ENCODE peak calls at places on chromosomes 11 and 22, in eight cellular contexts. One of them, this sample, is unnamed.

GRCh38 chr22:32465661-32466060 is 1.4 kb upstream of the BPIFC start:
- DNase-seq in glutamatergic neuron: no peak
- DNase-seq in NCI-H1105 treated with DMSO at 0.1 percent for 48 hours: no peak
- DNase-seq in islet precursor cell: peak; percentile 58
- DNase-seq in thoracic aorta: no peak
- DNase-seq in GOT3: no peak
- DNase-seq in HTR-8/SVneo: no peak
- DNase-seq in stimulated activated naive B cell treated with anti-CD40 and anti-IgM and Interleukin-4, amounts not matched to agents 10 μg/mL and 1 μg/mL and 100 μg/mL, for 72 hours: no peak
- DNase-seq in this sample: no peak

GRCh38 chr11:13261600-13262061 is 16.0 kb upstream of the BMAL1 start:
- DNase-seq in glutamatergic neuron: no peak
- DNase-seq in stimulated activated naive B cell treated with anti-CD40 and anti-IgM and Interleukin-4, amounts not matched to agents 10 μg/mL and 1 μg/mL and 100 μg/mL, for 72 hours: no peak
- DNase-seq in NCI-H1105 treated with DMSO at 0.1 percent for 48 hours: no peak
- DNase-seq in thoracic aorta: no peak
- DNase-seq in GOT3: no peak
- DNase-seq in HTR-8/SVneo: peak; percentile 72
- DNase-seq in islet precursor cell: peak; percentile 93
- DNase-seq in this sample: peak; percentile 94

GRCh38 chr22:28395920-28396447 is 283.7 kb downstream of the TTC28 start:
- DNase-seq in islet precursor cell: no peak
- DNase-seq in thoracic aorta: no peak
- DNase-seq in stimulated activated naive B cell treated with anti-CD40 and anti-IgM and Interleukin-4, amounts not matched to agents 10 μg/mL and 1 μg/mL and 100 μg/mL, for 72 hours: no peak
- DNase-seq in glutamatergic neuron: no peak
- DNase-seq in HTR-8/SVneo: no peak
- DNase-seq in NCI-H1105 treated with DMSO at 0.1 percent for 48 hours: no peak
- DNase-seq in GOT3: no peak
- DNase-seq in this sample: no peak

GRCh38 chr11:69484427-69485259 is 3.2 kb downstream of the LINC01488 start:
- DNase-seq in islet precursor cell: no peak
- DNase-seq in glutamatergic neuron: no peak
- DNase-seq in NCI-H1105 treated with DMSO at 0.1 percent for 48 hours: no peak
- DNase-seq in HTR-8/SVneo: no peak
- DNase-seq in GOT3: no peak
- DNase-seq in stimulated activated naive B cell treated with anti-CD40 and anti-IgM and Interleukin-4, amounts not matched to agents 10 μg/mL and 1 μg/mL and 100 μg/mL, for 72 hours: no peak
- DNase-seq in thoracic aorta: no peak
- DNase-seq in this sample: no peak

GRCh38 chr11:40280161-40281054 is 1179.0 kb downstream of the LRRC4C start:
- DNase-seq in islet precursor cell: peak; percentile 78
- DNase-seq in GOT3: no peak
- DNase-seq in thoracic aorta: no peak
- DNase-seq in stimulated activated naive B cell treated with anti-CD40 and anti-IgM and Interleukin-4, amounts not matched to agents 10 μg/mL and 1 μg/mL and 100 μg/mL, for 72 hours: no peak
- DNase-seq in NCI-H1105 treated with DMSO at 0.1 percent for 48 hours: peak; percentile 53
- DNase-seq in HTR-8/SVneo: no peak
- DNase-seq in glutamatergic neuron: no peak
- DNase-seq in this sample: no peak

GRCh38 chr22:49209452-49210195 is 618.0 kb downstream of the BRD1 start:
- DNase-seq in HTR-8/SVneo: no peak
- DNase-seq in NCI-H1105 treated with DMSO at 0.1 percent for 48 hours: peak; percentile 88
- DNase-seq in glutamatergic neuron: no peak
- DNase-seq in GOT3: no peak
- DNase-seq in thoracic aorta: no peak
- DNase-seq in stimulated activated naive B cell treated with anti-CD40 and anti-IgM and Interleukin-4, amounts not matched to agents 10 μg/mL and 1 μg/mL and 100 μg/mL, for 72 hours: no peak
- DNase-seq in islet precursor cell: peak; percentile 23
- DNase-seq in this sample: no peak

GRCh38 chr11:17954395-17955252 is 58.2 kb downstream of the SERGEF start:
- DNase-seq in islet precursor cell: no peak
- DNase-seq in NCI-H1105 treated with DMSO at 0.1 percent for 48 hours: no peak
- DNase-seq in glutamatergic neuron: no peak
- DNase-seq in GOT3: no peak
- DNase-seq in stimulated activated naive B cell treated with anti-CD40 and anti-IgM and Interleukin-4, amounts not matched to agents 10 μg/mL and 1 μg/mL and 100 μg/mL, for 72 hours: no peak
- DNase-seq in thoracic aorta: no peak
- DNase-seq in HTR-8/SVneo: no peak
- DNase-seq in this sample: no peak

GRCh38 chr11:72812968-72813739 is 1.1 kb upstream of the ATG16L2 start:
- DNase-seq in thoracic aorta: no peak
- DNase-seq in islet precursor cell: peak; percentile 84
- DNase-seq in GOT3: peak; percentile 51
- DNase-seq in stimulated activated naive B cell treated with anti-CD40 and anti-IgM and Interleukin-4, amounts not matched to agents 10 μg/mL and 1 μg/mL and 100 μg/mL, for 72 hours: peak; percentile 63
- DNase-seq in NCI-H1105 treated with DMSO at 0.1 percent for 48 hours: peak; percentile 9
- DNase-seq in HTR-8/SVneo: peak; percentile 74
- DNase-seq in glutamatergic neuron: peak; percentile 56
- DNase-seq in this sample: peak; percentile 37

GRCh38 chr11:85772700-85773099 is 38.2 kb downstream of the SYTL2 start:
- DNase-seq in NCI-H1105 treated with DMSO at 0.1 percent for 48 hours: no peak
- DNase-seq in islet precursor cell: no peak
- DNase-seq in glutamatergic neuron: no peak
- DNase-seq in HTR-8/SVneo: no peak
- DNase-seq in stimulated activated naive B cell treated with anti-CD40 and anti-IgM and Interleukin-4, amounts not matched to agents 10 μg/mL and 1 μg/mL and 100 μg/mL, for 72 hours: no peak
- DNase-seq in thoracic aorta: no peak
- DNase-seq in GOT3: no peak
- DNase-seq in this sample: peak; percentile 68

GRCh38 chr22:44085743-44086741 is 61.9 kb downstream of the PARVB start:
- DNase-seq in thoracic aorta: no peak
- DNase-seq in islet precursor cell: no peak
- DNase-seq in HTR-8/SVneo: peak; percentile 53
- DNase-seq in GOT3: no peak
- DNase-seq in glutamatergic neuron: no peak
- DNase-seq in stimulated activated naive B cell treated with anti-CD40 and anti-IgM and Interleukin-4, amounts not matched to agents 10 μg/mL and 1 μg/mL and 100 μg/mL, for 72 hours: no peak
- DNase-seq in NCI-H1105 treated with DMSO at 0.1 percent for 48 hours: peak; percentile 8
- DNase-seq in this sample: no peak

GRCh38 chr11:134678152-134678551 is 266.1 kb upstream of the B3GAT1 start:
- DNase-seq in glutamatergic neuron: no peak
- DNase-seq in islet precursor cell: no peak
- DNase-seq in thoracic aorta: no peak
- DNase-seq in GOT3: no peak
- DNase-seq in NCI-H1105 treated with DMSO at 0.1 percent for 48 hours: no peak
- DNase-seq in HTR-8/SVneo: no peak
- DNase-seq in stimulated activated naive B cell treated with anti-CD40 and anti-IgM and Interleukin-4, amounts not matched to agents 10 μg/mL and 1 μg/mL and 100 μg/mL, for 72 hours: no peak
- DNase-seq in this sample: no peak

GRCh38 chr11:67248653-67249052 is 17.6 kb upstream of the GRK2 start:
- DNase-seq in HTR-8/SVneo: no peak
- DNase-seq in GOT3: peak; percentile 15
- DNase-seq in stimulated activated naive B cell treated with anti-CD40 and anti-IgM and Interleukin-4, amounts not matched to agents 10 μg/mL and 1 μg/mL and 100 μg/mL, for 72 hours: no peak
- DNase-seq in thoracic aorta: no peak
- DNase-seq in glutamatergic neuron: no peak
- DNase-seq in islet precursor cell: peak; percentile 95
- DNase-seq in NCI-H1105 treated with DMSO at 0.1 percent for 48 hours: no peak
- DNase-seq in this sample: no peak

GRCh38 chr11:117589024-117589423 is 208.0 kb downstream of the DSCAML1 start:
- DNase-seq in islet precursor cell: no peak
- DNase-seq in thoracic aorta: no peak
- DNase-seq in HTR-8/SVneo: no peak
- DNase-seq in NCI-H1105 treated with DMSO at 0.1 percent for 48 hours: no peak
- DNase-seq in stimulated activated naive B cell treated with anti-CD40 and anti-IgM and Interleukin-4, amounts not matched to agents 10 μg/mL and 1 μg/mL and 100 μg/mL, for 72 hours: no peak
- DNase-seq in GOT3: no peak
- DNase-seq in glutamatergic neuron: no peak
- DNase-seq in this sample: no peak

GRCh38 chr11:44950036-44950624 is 553 bp downstream of the TP53I11 start:
- DNase-seq in glutamatergic neuron: peak; percentile 72
- DNase-seq in HTR-8/SVneo: no peak
- DNase-seq in stimulated activated naive B cell treated with anti-CD40 and anti-IgM and Interleukin-4, amounts not matched to agents 10 μg/mL and 1 μg/mL and 100 μg/mL, for 72 hours: no peak
- DNase-seq in GOT3: no peak
- DNase-seq in NCI-H1105 treated with DMSO at 0.1 percent for 48 hours: peak; percentile 36
- DNase-seq in thoracic aorta: no peak
- DNase-seq in islet precursor cell: peak; percentile 73
- DNase-seq in this sample: no peak

GRCh38 chr11:27404427-27404826 is 41.4 kb upstream of the CCDC34 start:
- DNase-seq in NCI-H1105 treated with DMSO at 0.1 percent for 48 hours: no peak
- DNase-seq in HTR-8/SVneo: no peak
- DNase-seq in thoracic aorta: no peak
- DNase-seq in stimulated activated naive B cell treated with anti-CD40 and anti-IgM and Interleukin-4, amounts not matched to agents 10 μg/mL and 1 μg/mL and 100 μg/mL, for 72 hours: no peak
- DNase-seq in GOT3: no peak
- DNase-seq in glutamatergic neuron: no peak
- DNase-seq in islet precursor cell: no peak
- DNase-seq in this sample: no peak